ENCODE peak calls at places on chromosome 21, in six cellular contexts. X is tibial nerve, J is MM.1S, Y is uterus, S is PC-9, O is spleen. A is an unnamed sample. For H3K4me1, the result is how much of the 10 kb centered on the place peaks cover.

GRCh38 chr21:20882462-20883415 is 115.5 kb upstream of the NCAM2 start:
- DNase-seq in X (no peak), J (peak), Y (no peak), S (peak), O (no peak), A (no peak)

GRCh38 chr21:40850071-40850470 is 3.1 kb upstream of the DSCAM start:
- DNase-seq in X (no peak), J (no peak), Y (no peak), S (no peak), O (no peak), A (no peak)

GRCh38 chr21:25944672-25945213 is 210.0 kb downstream of the GABPA start:
- DNase-seq in X (no peak), J (no peak), Y (no peak), S (no peak), O (no peak), A (no peak)

GRCh38 chr21:27190601-27191000 is 223.7 kb upstream of the ADAMTS5 start:
- DNase-seq in X (no peak), J (no peak), Y (no peak), S (no peak), O (no peak), A (peak)

GRCh38 chr21:35854281-35854680 is 206.0 kb downstream of the SETD4 start:
- DNase-seq in X (no peak), J (no peak), Y (no peak), S (no peak), O (no peak), A (no peak)

GRCh38 chr21:41458121-41458520 is 32.1 kb downstream of the MX1 start:
- DNase-seq in X (no peak), J (no peak), Y (no peak), S (no peak), O (no peak), A (no peak)

GRCh38 chr21:41283211-41283818 is 33.3 kb upstream of the FAM3B start:
- DNase-seq in X (no peak), J (peak), Y (peak), S (peak), O (no peak), A (peak)

GRCh38 chr21:41196990-41197389 is 29.0 kb downstream of the BACE2 start:
- DNase-seq in X (no peak), J (no peak), Y (no peak), S (no peak), O (no peak), A (no peak)

GRCh38 chr21:33265664-33266049 is 510 bp upstream of the IL10RB start:
- DNase-seq in X (no peak), J (peak), Y (no peak), S (no peak), O (peak), A (peak)

GRCh38 chr21:43771199-43771675 is 4.9 kb downstream of the CSTB start:
- DNase-seq in X (no peak), J (no peak), Y (no peak), S (no peak), O (no peak), A (no peak)

GRCh38 chr21:35674895-35675470 is 385.3 kb downstream of the SETD4 start:
- DNase-seq in X (no peak), J (no peak), Y (no peak), S (no peak), O (no peak), A (no peak)

GRCh38 chr21:29372063-29372802 is 73.5 kb downstream of the BACH1 start:
- DNase-seq in X (no peak), J (peak), Y (peak), S (peak), O (peak), A (peak)

GRCh38 chr21:36059823-36060158 is 535 bp downstream of the SETD4 start:
- DNase-seq in X (no peak), J (no peak), Y (no peak), S (no peak), O (no peak), A (peak)

GRCh38 chr21:32726742-32727477 is 903 bp downstream of the SYNJ1 start:
- DNase-seq in X (no peak), J (peak), Y (no peak), S (peak), O (no peak), A (peak)

GRCh38 chr21:29334717-29335428 is 36.2 kb downstream of the BACH1 start:
- DNase-seq in X (no peak), J (no peak), Y (no peak), S (no peak), O (no peak), A (no peak)

GRCh38 chr21:32252136-32252535 is 26.7 kb downstream of the MIS18A start:
- DNase-seq in X (no peak), J (no peak), Y (no peak), S (no peak), O (no peak), A (no peak)

GRCh38 chr21:36127250-36127904 is 7.5 kb upstream of the CBR3 start:
- DNase-seq in X (no peak), J (no peak), Y (no peak), S (no peak), O (no peak), A (no peak)

DNA sequence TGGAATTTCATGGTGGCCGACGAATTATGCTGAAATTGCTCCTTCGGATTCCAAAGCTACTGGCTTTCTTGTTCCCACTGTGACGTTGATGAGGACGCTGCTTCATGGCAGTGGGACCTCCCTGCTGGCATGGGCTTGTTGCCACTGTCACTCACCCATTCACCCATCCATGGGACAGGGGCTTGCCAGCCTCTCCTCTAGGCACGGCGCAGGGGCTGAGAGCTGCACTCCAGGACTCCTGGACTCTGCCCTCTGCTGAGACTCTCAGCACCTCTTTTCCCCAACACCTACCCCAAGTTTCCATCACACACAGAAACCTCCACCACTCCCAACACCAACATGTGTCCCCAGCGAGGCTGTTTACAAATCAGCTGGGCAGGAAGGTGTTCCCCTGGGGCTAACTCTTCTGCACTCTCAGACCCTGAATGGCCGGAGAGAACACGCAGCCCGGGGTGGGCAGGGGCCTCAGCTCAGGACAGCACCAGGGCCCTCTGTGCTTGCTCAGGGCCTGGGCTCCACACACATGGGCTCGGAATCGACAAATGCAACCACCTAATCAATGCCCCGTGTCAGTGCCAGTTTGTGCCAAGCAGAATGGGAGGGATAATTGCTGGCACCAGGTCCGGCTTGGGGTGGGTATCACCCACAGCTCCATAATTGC is 3.1 kb downstream of the ITGB2 start:
- DNase-seq in X (no peak), J (no peak), Y (no peak), S (no peak), O (no peak), A (no peak)
- H3K27ac ChIP-seq in X (no peak), J (no peak), Y (no peak), S (peak), O (peak), A (no peak)

GRCh38 chr21:37436180-37436579 is 69.6 kb downstream of the DYRK1A start:
- DNase-seq in X (no peak), J (no peak), Y (no peak), S (no peak), O (no peak), A (no peak)

GRCh38 chr21:37433441-37433840 is 66.9 kb downstream of the DYRK1A start:
- DNase-seq in X (no peak), J (no peak), Y (no peak), S (no peak), O (no peak), A (no peak)

GRCh38 chr21:37435719-37436118 is 69.1 kb downstream of the DYRK1A start:
- DNase-seq in X (no peak), J (no peak), Y (no peak), S (no peak), O (no peak), A (no peak)

GRCh38 chr21:37437376-37438080 is 71.0 kb downstream of the DYRK1A start:
- DNase-seq in X (no peak), J (no peak), Y (no peak), S (no peak), O (no peak), A (no peak)

DNA sequence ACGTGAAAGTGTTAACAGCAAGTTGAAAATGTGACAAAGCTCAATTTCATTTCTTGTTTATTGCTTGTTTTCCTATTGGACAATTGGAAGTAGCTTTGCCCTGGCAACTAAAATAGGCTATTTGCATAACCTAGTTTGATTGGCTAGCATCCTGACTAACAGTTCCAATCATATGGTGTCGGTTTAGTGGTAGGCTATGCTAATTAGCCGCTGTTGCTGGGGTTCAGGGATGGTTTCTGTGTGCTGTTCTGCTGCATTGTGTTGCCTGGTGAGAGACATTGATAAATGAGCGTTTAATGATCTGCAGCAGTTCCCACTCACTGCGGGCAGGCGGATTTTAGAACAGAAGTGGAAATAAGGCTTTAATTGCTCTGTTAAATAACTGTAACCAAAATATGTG is 68.5 kb downstream of the DYRK1A start:
- DNase-seq in X (no peak), J (no peak), Y (peak), S (no peak), O (no peak), A (no peak)
- H3K4me3 ChIP-seq in X (no peak), J (no peak), Y (no peak), S (no peak), O (peak), A (no peak)

DNA sequence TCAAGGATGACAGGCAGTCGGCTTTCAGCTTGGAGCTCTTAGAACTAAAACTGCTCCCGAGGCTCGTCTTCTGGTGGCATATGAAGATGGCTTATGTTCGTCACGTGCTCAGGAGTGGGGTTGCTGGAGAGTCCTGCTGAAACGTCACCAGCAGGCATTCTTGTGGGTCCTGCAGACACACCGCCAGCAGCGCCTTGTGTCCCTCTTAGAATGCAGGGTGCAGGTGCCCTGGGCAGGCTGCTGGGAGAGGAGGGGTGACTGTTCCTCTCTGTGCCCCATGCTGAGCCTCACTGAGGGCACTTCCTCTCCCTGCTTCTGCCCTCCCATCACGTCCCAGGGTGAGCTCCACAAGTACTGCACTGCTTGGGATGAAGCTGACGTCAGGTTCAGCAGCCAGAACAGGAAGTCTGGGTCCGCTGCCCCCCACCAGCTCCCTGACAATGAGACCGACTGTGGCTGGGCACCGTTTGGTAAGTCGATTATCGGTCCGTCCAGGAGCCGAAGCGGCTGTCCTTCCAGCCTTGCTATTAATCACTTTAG is 20.8 kb downstream of the SLC37A1 start:
- DNase-seq in X (no peak), J (no peak), Y (no peak), S (no peak), O (no peak), A (no peak)
- H3K4me1 ChIP-seq in X (under half), J (under half), Y (under half), S (under half), O (half or more), A (under half)

DNA sequence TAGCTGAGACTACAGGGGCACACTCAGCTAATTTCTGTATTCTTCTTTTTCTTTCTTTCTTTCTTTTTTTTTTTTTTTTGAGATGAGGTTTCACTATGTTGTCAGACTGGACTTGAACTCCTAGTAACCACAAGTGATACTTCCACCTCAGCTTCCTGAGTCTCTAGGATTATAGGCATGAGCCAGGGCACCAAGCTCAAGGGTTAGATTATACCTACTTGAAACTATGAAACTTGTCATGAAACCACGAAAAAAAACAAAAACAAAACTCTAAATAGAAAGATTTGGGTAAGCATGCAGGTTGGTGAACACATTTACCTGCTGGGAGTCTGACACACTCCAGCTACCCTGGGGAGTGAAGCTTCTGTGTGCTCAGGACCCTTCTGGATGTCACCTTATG is 2250.4 kb downstream of the MRPL39 start:
- DNase-seq in X (no peak), J (peak), Y (no peak), S (no peak), O (no peak), A (no peak)
- H3K27ac ChIP-seq in X (no peak), J (peak), Y (no peak), S (no peak), O (no peak), A (no peak)

DNA sequence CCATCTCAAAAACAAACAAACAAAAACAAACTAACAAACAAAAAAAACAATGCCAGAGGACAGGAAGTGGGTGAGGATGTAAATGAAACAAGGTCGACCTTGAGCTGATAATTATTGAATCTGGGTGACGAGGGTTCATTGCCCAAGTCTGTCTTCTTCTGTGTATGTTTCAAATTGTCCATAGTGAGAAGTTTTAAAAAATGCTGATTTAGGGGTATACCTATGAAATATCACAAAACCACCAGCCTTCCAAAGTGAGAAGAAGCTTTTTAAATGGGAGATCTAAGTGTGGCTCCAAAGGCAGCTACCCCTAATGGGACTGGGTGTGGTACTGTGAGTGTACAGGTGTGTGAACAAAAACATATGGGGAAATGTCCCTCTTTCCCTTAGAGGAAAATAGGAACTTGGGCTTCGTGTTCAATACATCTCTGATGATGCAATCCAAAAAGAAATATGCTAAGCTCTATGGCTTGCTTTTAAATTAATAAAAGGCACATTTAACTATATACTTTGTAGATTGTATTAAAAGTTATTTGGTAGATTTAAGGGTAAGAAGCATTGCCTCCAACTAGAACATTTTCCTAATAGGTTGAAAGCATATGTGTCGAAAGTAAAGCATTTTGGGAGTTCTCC is 33.1 kb upstream of the VPS26C start:
- DNase-seq in X (no peak), J (no peak), Y (no peak), S (no peak), O (no peak), A (no peak)
- H3K4me3 ChIP-seq in X (no peak), J (no peak), Y (no peak), S (no peak), O (no peak), A (no peak)

GRCh38 chr21:16279658-16280581 is 550.1 kb downstream of the USP25 start:
- DNase-seq in X (no peak), J (no peak), Y (peak), S (no peak), O (no peak), A (no peak)
- H3K4me1 ChIP-seq in X (under half), J (under half), Y (under half), S (under half), O (under half), A (under half)

DNA sequence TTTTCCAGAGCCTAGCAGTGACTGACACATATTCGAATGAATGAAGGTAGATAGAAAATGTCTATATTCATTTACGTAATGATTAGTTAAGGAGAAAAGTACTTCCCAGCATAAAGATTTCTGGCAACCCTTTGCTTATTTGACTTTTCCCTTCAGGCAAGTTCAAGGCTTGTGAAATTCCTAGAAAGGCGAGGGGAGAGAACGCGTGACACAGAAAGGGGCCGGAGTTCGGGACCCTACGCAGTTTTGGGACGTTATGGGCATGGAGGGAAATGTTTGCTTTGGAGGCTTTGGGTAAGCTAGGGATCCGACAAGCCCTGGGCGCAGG is 472 bp upstream of the USP25 start:
- DNase-seq in X (no peak), J (no peak), Y (no peak), S (no peak), O (no peak), A (no peak)
- H3K27ac ChIP-seq in X (peak), J (no peak), Y (peak), S (peak), O (peak), A (peak)

GRCh38 chr21:44790401-44790800 is 11.2 kb downstream of the UBE2G2 start:
- DNase-seq in X (no peak), J (no peak), Y (no peak), S (no peak), O (no peak), A (no peak)

GRCh38 chr21:44789880-44790279 is 11.7 kb downstream of the UBE2G2 start:
- DNase-seq in X (no peak), J (no peak), Y (no peak), S (no peak), O (no peak), A (no peak)

GRCh38 chr21:44792653-44793052 is 9.0 kb downstream of the UBE2G2 start:
- DNase-seq in X (no peak), J (no peak), Y (no peak), S (no peak), O (no peak), A (no peak)

GRCh38 chr21:44791993-44792392 is 9.6 kb downstream of the UBE2G2 start:
- DNase-seq in X (no peak), J (no peak), Y (no peak), S (no peak), O (no peak), A (no peak)

DNA sequence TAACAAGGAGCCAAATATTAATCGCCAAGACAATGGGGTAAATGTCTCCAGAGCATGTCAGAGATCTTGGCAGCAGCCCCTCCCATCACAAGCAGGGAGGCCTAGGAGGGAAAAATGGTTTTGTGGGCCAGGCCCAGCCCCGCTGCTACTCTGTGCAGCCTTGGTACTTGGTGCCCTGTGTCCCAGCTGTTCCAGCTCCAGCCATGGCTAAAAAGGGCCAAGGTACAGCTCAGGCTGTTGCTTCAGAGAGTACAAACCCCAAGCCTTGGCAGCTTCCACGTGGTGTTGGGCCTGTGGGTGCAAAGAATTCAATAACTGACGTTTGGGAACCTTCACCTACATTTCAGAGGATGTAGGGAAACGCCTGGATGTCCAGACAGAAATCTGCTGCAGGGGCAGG is 10.4 kb downstream of the UBE2G2 start:
- DNase-seq in X (no peak), J (no peak), Y (no peak), S (no peak), O (no peak), A (no peak)
- H3K4me3 ChIP-seq in X (no peak), J (no peak), Y (no peak), S (no peak), O (no peak), A (no peak)

GRCh38 chr21:45366476-45366875 is 38.5 kb upstream of the COL18A1 start:
- DNase-seq in X (no peak), J (no peak), Y (no peak), S (no peak), O (no peak), A (no peak)

GRCh38 chr21:45364464-45365185 is 40.3 kb upstream of the COL18A1 start:
- DNase-seq in X (no peak), J (no peak), Y (peak), S (no peak), O (no peak), A (no peak)

GRCh38 chr21:45365608-45366241 is 39.2 kb upstream of the COL18A1 start:
- DNase-seq in X (no peak), J (no peak), Y (no peak), S (peak), O (no peak), A (no peak)

GRCh38 chr21:45363921-45364463 is 41.0 kb upstream of the COL18A1 start:
- DNase-seq in X (peak), J (no peak), Y (peak), S (peak), O (no peak), A (peak)

GRCh38 chr21:45365186-45365607 is 39.8 kb upstream of the COL18A1 start:
- DNase-seq in X (no peak), J (no peak), Y (no peak), S (no peak), O (no peak), A (no peak)
- H3K4me1 ChIP-seq in X (under half), J (under half), Y (under half), S (under half), O (under half), A (under half)